ENCODE peak calls at places on chromosomes 5 and 9, in ten cellular contexts. G is GM23338, F is neural progenitor cell, B is cardiac muscle cell, A is heart right ventricle, T is mucosa of descending colon, V is esophagus muscularis mucosa, I is lower lobe of right lung, Q is heart left ventricle, L is PC-3. R is an unnamed sample. For H3K36me3, the result is how much of the 10 kb centered on the place peaks cover.

GRCh38 chr5:73284196-73284795 is 111.3 kb downstream of the TMEM174 start:
- DNase-seq in L (no peak), I (no peak), V (no peak), F (no peak), G (no peak), B (no peak), A (no peak), T (no peak), Q (no peak), R (no peak)

GRCh38 chr5:81203729-81204128 is 29.4 kb upstream of the CKMT2 start:
- DNase-seq in T (no peak), I (no peak), Q (no peak), B (no peak), A (no peak), F (no peak), L (no peak), V (no peak), G (no peak), R (no peak)

GRCh38 chr9:3992924-3993323 is 306.9 kb downstream of the GLIS3 start:
- DNase-seq in L (no peak), I (no peak), T (no peak), Q (no peak), F (no peak), B (peak), V (no peak), A (no peak), G (no peak), R (no peak)

GRCh38 chr5:124444147-124444775 is 302.2 kb downstream of the ZNF608 start:
- DNase-seq in B (no peak), L (no peak), V (peak), F (no peak), T (no peak), I (no peak), Q (no peak), G (no peak), A (peak), R (no peak)

GRCh38 chr9:129138476-129139232 is 27.4 kb downstream of the PTPA start:
- DNase-seq in F (no peak), L (peak), G (no peak), Q (peak), V (no peak), B (peak), I (no peak), T (peak), A (peak), R (no peak)

GRCh38 chr5:148443998-148444397 is 60.2 kb downstream of the FBXO38 start:
- DNase-seq in A (peak), I (no peak), F (peak), Q (no peak), V (no peak), L (peak), T (no peak), G (peak), B (peak), R (peak)

GRCh38 chr5:150412319-150413175 is at the start of gene CD74:
- DNase-seq in I (peak), G (peak), L (peak), F (peak), B (peak), V (peak), A (peak), Q (peak), T (peak), R (peak)

GRCh38 chr5:114179134-114179533 is 182.7 kb upstream of the KCNN2 start:
- DNase-seq in B (no peak), I (no peak), F (no peak), G (no peak), L (no peak), T (no peak), A (no peak), V (no peak), Q (no peak), R (no peak)

GRCh38 chr5:157366741-157367684 is 93.0 kb upstream of the NIPAL4 start:
- DNase-seq in F (peak), Q (no peak), T (no peak), A (peak), B (peak), V (no peak), I (no peak), L (peak), G (peak), R (peak)

GRCh38 chr9:106675780-106676179 is 187.2 kb upstream of the ZNF462 start:
- DNase-seq in B (no peak), T (no peak), G (no peak), F (no peak), V (no peak), L (peak), A (peak), Q (no peak), I (no peak), R (peak)

GRCh38 chr5:79243224-79243623 is 7.3 kb downstream of the JMY start:
- DNase-seq in T (no peak), F (no peak), L (no peak), A (no peak), Q (no peak), G (no peak), B (no peak), V (peak), I (no peak), R (no peak)

GRCh38 chr5:133427121-133427777 is 185.1 kb downstream of the FSTL4 start:
- DNase-seq in B (peak), L (no peak), Q (no peak), T (no peak), A (no peak), I (no peak), F (no peak), G (no peak), V (peak), R (no peak)

GRCh38 chr9:119934497-119934896 is 565.3 kb upstream of the BRINP1 start:
- DNase-seq in G (no peak), L (no peak), T (no peak), V (no peak), F (no peak), Q (no peak), B (no peak), I (no peak), A (no peak), R (no peak)

GRCh38 chr9:79799691-79800345 is 228.1 kb downstream of the TLE4 start:
- DNase-seq in V (peak), A (peak), I (peak), Q (no peak), F (no peak), G (no peak), B (peak), L (no peak), T (no peak), R (no peak)

GRCh38 chr5:178216088-178216534 is 11.8 kb downstream of the HNRNPAB start:
- DNase-seq in I (no peak), A (no peak), B (no peak), G (no peak), T (no peak), F (no peak), L (no peak), V (no peak), Q (no peak), R (no peak)

GRCh38 chr9:1222511-1222910 is 172.4 kb downstream of the DMRT2 start:
- DNase-seq in I (no peak), G (no peak), V (no peak), F (no peak), L (no peak), Q (no peak), T (no peak), B (no peak), A (no peak), R (peak)

GRCh38 chr5:136432705-136433104 is 67.4 kb upstream of the TRPC7 start:
- DNase-seq in G (no peak), I (no peak), T (no peak), V (no peak), A (no peak), F (no peak), Q (no peak), B (no peak), L (no peak), R (no peak)

GRCh38 chr9:90580576-90580975 is 62.0 kb downstream of the DIRAS2 start:
- DNase-seq in V (no peak), Q (no peak), G (no peak), T (no peak), B (no peak), A (no peak), F (no peak), I (no peak), L (no peak), R (no peak)

GRCh38 chr5:862367-863243 is 11.8 kb upstream of the ZDHHC11 start:
- DNase-seq in L (peak), Q (no peak), F (no peak), V (no peak), B (no peak), A (no peak), I (no peak), T (no peak), G (no peak), R (no peak)

GRCh38 chr9:21070171-21070571 is 7.6 kb downstream of the IFNB1 start:
- DNase-seq in L (peak), I (no peak), V (peak), A (peak), G (peak), F (peak), T (no peak), Q (peak), B (peak), R (peak)

GRCh38 chr5:168943999-168944398 is 356.9 kb downstream of the SLIT3 start:
- DNase-seq in I (no peak), Q (no peak), V (no peak), B (peak), F (peak), A (no peak), T (no peak), L (no peak), G (no peak), R (no peak)

GRCh38 chr5:93277001-93277400 is 304.0 kb downstream of the NR2F1-AS1 start:
- DNase-seq in A (no peak), I (no peak), T (no peak), L (peak), G (no peak), F (no peak), B (no peak), V (no peak), Q (no peak), R (no peak)

GRCh38 chr5:154519375-154519774 is 41.3 kb upstream of the HAND1 start:
- DNase-seq in T (no peak), L (peak), B (peak), I (no peak), A (no peak), V (no peak), Q (no peak), F (no peak), G (no peak), R (peak)

GRCh38 chr5:170195876-170196275 is 36.9 kb upstream of the C5orf58 start:
- DNase-seq in L (no peak), Q (no peak), V (no peak), I (no peak), F (peak), G (no peak), A (no peak), B (no peak), T (no peak), R (no peak)

GRCh38 chr5:54311178-54311811 is 922 bp upstream of the ARL15 start:
- DNase-seq in I (no peak), A (no peak), B (peak), Q (no peak), T (no peak), G (peak), F (no peak), L (no peak), V (no peak), R (peak)

GRCh38 chr5:57559110-57559635 is 76.6 kb upstream of the ACTBL2 start:
- DNase-seq in L (peak), F (no peak), B (no peak), V (no peak), A (no peak), I (no peak), T (no peak), G (no peak), Q (no peak), R (no peak)

GRCh38 chr9:13427587-13427986 is 148.1 kb upstream of the MPDZ start:
- DNase-seq in V (no peak), Q (no peak), F (peak), G (peak), L (peak), T (no peak), B (peak), I (no peak), A (peak), R (peak)

GRCh38 chr5:137113939-137114338 is 385.2 kb downstream of the SPOCK1 start:
- DNase-seq in F (no peak), Q (no peak), V (no peak), B (no peak), L (no peak), I (no peak), T (no peak), G (no peak), A (no peak), R (no peak)

GRCh38 chr5:132887326-132887725 is 13.9 kb downstream of the LEAP2 start:
- DNase-seq in T (no peak), G (no peak), B (no peak), Q (no peak), A (no peak), V (no peak), L (no peak), I (no peak), F (no peak), R (no peak)

GRCh38 chr9:27276182-27277030 is 20.5 kb downstream of the EQTN start:
- DNase-seq in F (peak), G (peak), L (peak), B (peak), I (no peak), V (no peak), Q (no peak), A (peak), T (no peak), R (peak)

GRCh38 chr9:129305246-129305645 is 127.2 kb upstream of the IER5L start:
- DNase-seq in F (no peak), L (no peak), V (no peak), I (peak), B (no peak), G (no peak), T (peak), Q (no peak), A (no peak), R (no peak)

GRCh38 chr9:138024831-138025291 is 147.3 kb downstream of the CACNA1B start:
- DNase-seq in L (no peak), A (no peak), G (no peak), F (no peak), B (no peak), T (no peak), V (peak), I (peak), Q (peak), R (no peak)

GRCh38 chr5:95958308-95959014 is 3.2 kb downstream of the ELL2 start:
- DNase-seq in F (no peak), B (peak), T (no peak), G (peak), L (peak), I (no peak), Q (no peak), A (no peak), V (no peak), R (peak)
- H3K36me3 ChIP-seq in F (under half), B (under half), T (under half), G (under half), L (under half), I (under half), Q (under half), A (under half), V (under half), R (under half)

DNA sequence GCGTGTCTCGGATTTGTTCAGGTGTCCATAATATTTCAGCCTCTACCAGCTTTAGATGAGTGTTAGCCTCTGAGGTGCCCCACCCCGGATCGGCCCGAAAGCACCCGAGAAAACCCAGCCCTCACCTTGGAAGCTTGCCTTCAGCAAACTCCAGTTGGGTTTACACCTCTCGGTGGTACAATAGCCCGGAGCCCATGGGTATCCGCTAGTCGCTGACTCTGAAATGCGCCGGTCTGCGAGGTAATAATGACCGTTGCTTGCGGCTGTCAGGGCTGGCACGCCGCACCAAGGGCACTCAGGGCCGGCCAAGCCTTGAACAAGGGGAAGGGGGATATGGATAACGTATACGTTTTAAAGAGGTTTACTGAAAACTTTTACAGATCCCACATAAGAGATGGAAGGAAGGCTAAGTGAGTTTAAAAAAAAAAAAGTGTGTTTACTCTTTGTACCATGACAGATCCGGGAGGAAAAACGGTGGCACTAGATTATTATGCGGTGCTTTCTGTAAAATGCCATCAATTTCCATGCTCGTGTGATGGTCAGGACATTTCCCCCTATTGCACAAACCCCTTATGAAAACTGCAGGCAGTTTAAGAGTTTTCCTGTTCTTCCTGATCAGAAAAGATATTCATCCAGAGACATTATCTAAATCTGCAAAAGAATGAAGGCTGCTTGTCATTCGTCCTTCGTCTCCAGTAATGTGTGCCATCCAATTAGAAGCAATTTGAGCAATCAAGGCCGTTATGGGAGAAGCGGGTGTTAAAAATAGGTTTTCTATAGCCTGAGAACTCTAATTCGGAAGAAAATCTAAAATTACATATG is 124.2 kb downstream of the TMEM161B start:
- DNase-seq in L (no peak), I (no peak), G (peak), B (no peak), T (no peak), Q (no peak), A (no peak), V (no peak), F (peak), R (no peak)
- H3K4me3 ChIP-seq in L (no peak), I (peak), G (peak), B (no peak), T (no peak), Q (peak), A (peak), V (peak), F (no peak), R (no peak)

DNA sequence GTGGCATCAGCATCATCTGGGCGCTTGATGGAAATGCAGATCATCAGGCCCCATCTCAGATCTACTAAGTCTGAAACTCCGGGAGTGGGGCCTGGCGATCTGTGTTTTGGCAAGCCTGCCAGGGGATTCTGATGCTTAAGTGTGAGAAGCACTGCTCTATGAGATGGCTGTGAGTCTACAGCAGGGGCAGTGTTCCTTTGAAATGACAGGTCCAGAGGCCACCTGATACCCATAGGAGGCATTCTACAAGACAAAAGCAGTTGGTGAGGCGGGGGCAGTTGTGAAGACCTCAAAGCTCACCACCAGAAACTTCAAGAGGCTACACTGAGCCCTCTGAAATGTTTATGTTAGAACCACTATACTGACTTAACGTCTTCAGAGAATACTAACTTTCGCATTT is 86.9 kb upstream of the SPATA31D4 start:
- DNase-seq in A (no peak), B (no peak), T (no peak), G (peak), L (no peak), I (no peak), V (no peak), Q (no peak), F (peak), R (no peak)
- TF ChIP-seq CTCF in A (no peak), B (no peak), T (no peak), G (no peak), L (no peak), I (no peak), V (no peak), Q (no peak), F (no peak), R (no peak)

GRCh38 chr9:133094842-133095393 is 26.1 kb downstream of the RALGDS start:
- DNase-seq in B (no peak), V (no peak), T (no peak), A (no peak), Q (no peak), L (no peak), I (no peak), G (no peak), F (no peak), R (no peak)

GRCh38 chr9:133100518-133101355 is 20.3 kb downstream of the RALGDS start:
- DNase-seq in F (no peak), A (no peak), L (no peak), T (no peak), V (no peak), I (peak), B (no peak), Q (no peak), G (no peak), R (no peak)

GRCh38 chr9:133099726-133100517 is 21.1 kb downstream of the RALGDS start:
- DNase-seq in Q (peak), T (no peak), I (peak), G (no peak), A (no peak), V (no peak), F (no peak), L (no peak), B (no peak), R (no peak)

GRCh38 chr9:133098871-133099270 is 22.2 kb downstream of the RALGDS start:
- DNase-seq in L (no peak), B (no peak), A (no peak), Q (no peak), G (no peak), F (no peak), I (no peak), V (no peak), T (no peak), R (no peak)

DNA sequence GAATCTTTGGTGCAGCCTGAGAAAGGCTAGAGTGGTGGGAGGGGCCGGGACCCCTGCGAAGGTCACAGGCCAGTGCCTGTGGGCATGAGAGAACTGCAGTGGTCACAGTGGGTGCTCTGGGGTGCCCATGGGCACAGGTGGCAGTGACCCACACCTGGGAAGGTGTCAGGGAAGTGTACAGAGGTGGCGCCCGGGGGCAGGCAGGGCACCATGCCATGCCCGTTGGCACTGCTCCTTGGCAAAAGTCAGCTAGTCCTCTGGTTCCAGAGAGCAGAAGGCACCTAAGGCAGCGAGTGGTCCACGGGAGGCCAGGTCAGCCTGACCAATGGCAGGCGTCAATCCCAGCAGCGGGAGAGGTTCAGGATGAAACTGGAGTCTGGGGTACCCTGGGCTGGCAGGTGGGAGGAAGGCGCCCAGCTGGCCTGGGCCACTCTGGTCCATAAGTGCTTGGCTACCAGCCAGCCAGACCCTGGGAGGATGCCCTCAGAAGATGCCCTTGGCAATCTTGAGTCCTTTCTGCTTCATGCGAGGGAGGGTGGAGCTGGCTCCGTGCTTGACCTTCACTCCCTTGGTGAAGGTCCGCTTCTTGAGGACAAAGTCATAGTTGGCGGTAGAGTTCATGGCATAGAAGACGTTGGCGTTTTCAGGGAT is 22.8 kb downstream of the RALGDS start:
- DNase-seq in Q (no peak), I (no peak), F (no peak), A (no peak), L (no peak), T (no peak), V (no peak), B (no peak), G (no peak), R (no peak)
- H3K36me3 ChIP-seq in Q (under half), I (half or more), F (under half), A (under half), L (under half), T (under half), V (half or more), B (under half), G (under half), R (under half)

DNA sequence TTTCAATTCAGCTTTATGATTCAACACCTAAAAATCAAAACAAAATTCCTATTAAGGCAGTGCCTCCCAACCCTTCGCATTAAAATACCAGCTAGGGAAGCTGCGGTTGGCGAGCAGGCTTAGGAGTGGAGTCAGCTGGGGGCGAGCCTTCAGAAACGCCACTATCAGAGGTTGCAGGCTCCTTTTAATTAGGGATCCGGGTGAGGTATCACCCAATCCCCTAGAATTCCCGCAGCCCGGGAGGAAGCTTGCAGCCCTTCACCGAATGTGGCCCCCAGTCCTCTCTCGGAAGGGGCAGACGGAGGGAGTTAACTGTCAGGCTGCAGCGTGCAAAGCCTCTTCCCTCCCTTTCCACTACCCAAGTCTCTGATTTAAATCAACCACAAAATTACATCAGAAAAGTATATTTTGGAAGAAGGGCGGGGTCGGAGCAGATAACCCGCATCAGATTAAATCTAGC is 1.7 kb downstream of the STC2 start:
- DNase-seq in T (no peak), L (peak), V (no peak), B (peak), A (no peak), G (no peak), I (no peak), Q (no peak), F (peak), R (peak)
- H3K4me3 ChIP-seq in T (no peak), L (peak), V (peak), B (peak), A (peak), G (peak), I (peak), Q (peak), F (peak), R (peak)

R was measured in bronchial epithelial cell.